ENCODE peak calls at places on chromosomes 11 and 22, in four cellular contexts. One of them, this sample, is unnamed.

GRCh38 chr11:19595840-19596751 is 116.5 kb upstream of the NAV2 start:
- DNase-seq in A549: peak; percentile 11
- DNase-seq in IMR-90: peak; percentile 90
- DNase-seq in K562: no peak
- DNase-seq in this sample: no peak

GRCh38 chr11:111185259-111185658 is 60.3 kb upstream of the POU2AF2 start:
- DNase-seq in A549: no peak
- DNase-seq in IMR-90: peak; percentile 71
- DNase-seq in K562: no peak
- DNase-seq in this sample: no peak

GRCh38 chr22:49632199-49633009 is 195.3 kb downstream of the BRD1 start:
- DNase-seq in A549: peak; percentile 67
- DNase-seq in IMR-90: peak; percentile 28
- DNase-seq in K562: no peak
- DNase-seq in this sample: no peak

GRCh38 chr11:80529722-80530121 is 1088.9 kb upstream of the TENM4 start:
- DNase-seq in A549: no peak
- DNase-seq in IMR-90: no peak
- DNase-seq in K562: no peak
- DNase-seq in this sample: no peak

GRCh38 chr22:43919106-43919965 is 4.3 kb upstream of the PNPLA3 start:
- DNase-seq in A549: no peak
- DNase-seq in IMR-90: peak; percentile 51
- DNase-seq in K562: no peak
- DNase-seq in this sample: no peak

GRCh38 chr11:105046898-105047579 is 1.9 kb upstream of the CARD16 start:
- DNase-seq in A549: peak; percentile 48
- DNase-seq in IMR-90: peak; percentile 100
- DNase-seq in K562: no peak
- DNase-seq in this sample: no peak

GRCh38 chr11:790721-791564 is 1.1 kb upstream of the CEND1 start:
- DNase-seq in A549: no peak
- DNase-seq in IMR-90: no peak
- DNase-seq in K562: no peak
- DNase-seq in this sample: no peak

GRCh38 chr22:44955102-44955501 is 54.7 kb downstream of the PHF21B start:
- DNase-seq in A549: no peak
- DNase-seq in IMR-90: no peak
- DNase-seq in K562: no peak
- DNase-seq in this sample: peak; percentile 51

GRCh38 chr22:20777420-20778177 is 3.7 kb downstream of the SERPIND1 start:
- DNase-seq in A549: peak; percentile 69
- DNase-seq in IMR-90: peak; percentile 94
- DNase-seq in K562: peak; percentile 99
- DNase-seq in this sample: no peak

GRCh38 chr11:119341222-119342022 is 739 bp upstream of the C1QTNF5 start:
- DNase-seq in A549: no peak
- DNase-seq in IMR-90: no peak
- DNase-seq in K562: no peak
- DNase-seq in this sample: no peak

GRCh38 chr11:129950319-129951034 is 52.2 kb downstream of the PRDM10 start:
- DNase-seq in A549: no peak
- DNase-seq in IMR-90: peak; percentile 65
- DNase-seq in K562: peak; percentile 59
- DNase-seq in this sample: no peak

GRCh38 chr11:47288066-47288465 is 18.1 kb downstream of the MADD start:
- DNase-seq in A549: no peak
- DNase-seq in IMR-90: no peak
- DNase-seq in K562: no peak
- DNase-seq in this sample: no peak

GRCh38 chr11:127919206-127920000 is 668.0 kb downstream of the ETS1 start:
- DNase-seq in A549: no peak
- DNase-seq in IMR-90: peak; percentile 87
- DNase-seq in K562: no peak
- DNase-seq in this sample: no peak

GRCh38 chr11:58658553-58659080 is 36.2 kb downstream of the CNTF start:
- DNase-seq in A549: no peak
- DNase-seq in IMR-90: no peak
- DNase-seq in K562: no peak
- DNase-seq in this sample: no peak

GRCh38 chr11:95888439-95888838 is 35.5 kb downstream of the MTMR2 start:
- DNase-seq in A549: no peak
- DNase-seq in IMR-90: peak; percentile 30
- DNase-seq in K562: no peak
- DNase-seq in this sample: no peak

GRCh38 chr22:48065852-48066251 is 1303.4 kb downstream of the TBC1D22A start:
- DNase-seq in A549: no peak
- DNase-seq in IMR-90: no peak
- DNase-seq in K562: no peak
- DNase-seq in this sample: no peak

GRCh38 chr11:12079726-12080556 is 30.4 kb upstream of the MICAL2 start:
- DNase-seq in A549: peak; percentile 82
- DNase-seq in IMR-90: peak; percentile 99
- DNase-seq in K562: no peak
- DNase-seq in this sample: no peak

GRCh38 chr11:34345012-34345804 is 12.6 kb downstream of the ABTB2 start:
- DNase-seq in A549: peak; percentile 64
- DNase-seq in IMR-90: peak; percentile 66
- DNase-seq in K562: no peak
- DNase-seq in this sample: no peak

GRCh38 chr11:5703741-5704536 is 14.3 kb downstream of the TRIM22 start:
- DNase-seq in A549: no peak
- DNase-seq in IMR-90: no peak
- DNase-seq in K562: no peak
- DNase-seq in this sample: no peak

GRCh38 chr11:84430661-84431060 is 1144.5 kb upstream of the CCDC90B start:
- DNase-seq in A549: no peak
- DNase-seq in IMR-90: no peak
- DNase-seq in K562: no peak
- DNase-seq in this sample: no peak

GRCh38 chr22:24466831-24467249 is 28.3 kb upstream of the UPB1 start:
- DNase-seq in A549: no peak
- DNase-seq in IMR-90: peak; percentile 74
- DNase-seq in K562: peak; percentile 60
- DNase-seq in this sample: no peak

GRCh38 chr11:74770456-74770855 is 21.8 kb downstream of the RNF169 start:
- DNase-seq in A549: no peak
- DNase-seq in IMR-90: peak; percentile 68
- DNase-seq in K562: no peak
- DNase-seq in this sample: no peak

GRCh38 chr11:107468596-107468995 is 11.0 kb upstream of the CWF19L2 start:
- DNase-seq in A549: no peak
- DNase-seq in IMR-90: peak; percentile 35
- DNase-seq in K562: peak; percentile 41
- DNase-seq in this sample: no peak

GRCh38 chr22:43436536-43437267 is 24.9 kb downstream of the MPPED1 start:
- DNase-seq in A549: no peak
- DNase-seq in IMR-90: no peak
- DNase-seq in K562: no peak
- DNase-seq in this sample: no peak

GRCh38 chr22:20056696-20057386 is 23.2 kb upstream of the DGCR8 start:
- DNase-seq in A549: no peak
- DNase-seq in IMR-90: no peak
- DNase-seq in K562: no peak
- DNase-seq in this sample: no peak

GRCh38 chr11:46895821-46896220 is 22.5 kb downstream of the LRP4 start:
- DNase-seq in A549: no peak
- DNase-seq in IMR-90: no peak
- DNase-seq in K562: no peak
- DNase-seq in this sample: no peak

GRCh38 chr11:1435820-1436467 is 46.2 kb downstream of the BRSK2 start:
- DNase-seq in A549: peak; percentile 52
- DNase-seq in IMR-90: no peak
- DNase-seq in K562: peak; percentile 42
- DNase-seq in this sample: no peak

GRCh38 chr22:43050995-43051394 is 36.0 kb upstream of the PACSIN2 start:
- DNase-seq in A549: no peak
- DNase-seq in IMR-90: no peak
- DNase-seq in K562: no peak
- DNase-seq in this sample: no peak

GRCh38 chr11:68956142-68956541 is 24.6 kb downstream of the MRGPRD start:
- DNase-seq in A549: no peak
- DNase-seq in IMR-90: no peak
- DNase-seq in K562: peak; percentile 31
- DNase-seq in this sample: no peak
- TF ChIP-seq ELK1 in A549: no peak
- TF ChIP-seq ELK1 in IMR-90: no peak
- TF ChIP-seq ELK1 in K562: no peak
- TF ChIP-seq ELK1 in this sample: no peak

DNA sequence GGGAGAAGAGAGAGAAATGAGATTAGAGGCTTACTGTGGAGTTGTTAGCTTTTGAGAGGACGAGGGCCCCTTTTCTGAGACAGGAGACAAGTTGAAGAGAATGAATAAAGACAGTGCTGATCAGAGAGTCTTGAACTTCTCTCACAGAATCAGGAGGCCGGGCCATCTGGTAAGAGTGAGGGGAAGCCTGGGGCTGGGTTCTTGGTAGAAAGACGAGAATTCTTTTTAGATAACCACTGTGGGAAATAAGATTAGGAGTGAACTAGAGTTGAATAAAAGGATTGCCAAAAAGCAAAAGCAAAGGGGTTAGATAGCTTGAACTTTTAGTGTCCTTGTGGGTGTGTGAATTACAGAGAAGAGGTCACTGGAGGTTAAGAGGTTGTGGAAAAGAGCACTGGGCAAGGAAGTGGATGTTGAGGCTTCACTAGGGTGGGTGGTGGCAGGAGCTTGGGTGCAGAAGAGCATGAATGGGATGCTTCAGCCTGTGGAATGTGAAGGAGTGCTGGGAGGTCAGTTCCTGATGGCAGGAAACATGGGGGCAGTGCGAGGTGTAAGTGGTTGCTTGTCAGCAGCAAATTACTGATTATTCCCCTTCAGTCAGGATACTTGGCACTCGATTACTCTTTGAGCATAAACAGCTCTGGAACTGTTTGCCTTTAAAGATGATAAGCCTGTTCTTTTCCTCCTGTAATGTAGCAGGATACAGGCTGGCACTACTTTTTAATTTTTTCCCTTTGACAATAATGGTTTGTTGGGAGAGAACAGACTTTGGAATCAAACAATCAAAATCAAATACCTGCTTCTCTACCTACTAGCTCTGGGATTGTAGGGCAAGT is 98.3 kb downstream of the ARHGAP42 start:
- DNase-seq in A549: no peak
- DNase-seq in IMR-90: no peak
- DNase-seq in K562: no peak
- DNase-seq in this sample: no peak
- TF ChIP-seq ELK1 in A549: no peak
- TF ChIP-seq ELK1 in IMR-90: no peak
- TF ChIP-seq ELK1 in K562: no peak
- TF ChIP-seq ELK1 in this sample: no peak

GRCh38 chr22:41446639-41447434 is at the start of gene TOB2:
- DNase-seq in A549: peak; percentile 38
- DNase-seq in IMR-90: peak; percentile 95
- DNase-seq in K562: peak; percentile 94
- DNase-seq in this sample: peak; percentile 71
- TF ChIP-seq ELK1 in A549: no peak
- TF ChIP-seq ELK1 in IMR-90: no peak
- TF ChIP-seq ELK1 in K562: no peak
- TF ChIP-seq ELK1 in this sample: peak; percentile 53

GRCh38 chr11:9606799-9607510 is 33.5 kb downstream of the WEE1 start:
- DNase-seq in A549: no peak
- DNase-seq in IMR-90: no peak
- DNase-seq in K562: peak; percentile 38
- DNase-seq in this sample: no peak
- TF ChIP-seq ELK1 in A549: no peak
- TF ChIP-seq ELK1 in IMR-90: no peak
- TF ChIP-seq ELK1 in K562: no peak
- TF ChIP-seq ELK1 in this sample: no peak